ENCODE peak calls at places on chromosomes 1 and 21, in four cellular contexts. E is GM10248, M is pancreas, Q is kidney. F is an unnamed sample.

GRCh38 chr1:24052119-24052695 is 59.7 kb downstream of the MYOM3 start:
- DNase-seq in E (no peak), M (no peak), Q (no peak), F (no peak)

GRCh38 chr1:156676820-156677615 is at the start of gene NES:
- DNase-seq in E (no peak), M (peak), Q (peak), F (no peak)

GRCh38 chr1:8137406-8138244 is 111.5 kb upstream of the ERRFI1 start:
- DNase-seq in E (no peak), M (no peak), Q (no peak), F (no peak)

GRCh38 chr1:54547601-54548388 is at the start of gene ACOT11:
- DNase-seq in E (no peak), M (peak), Q (peak), F (no peak)

GRCh38 chr1:162663589-162664030 is 31.3 kb downstream of the DDR2 start:
- DNase-seq in E (no peak), M (no peak), Q (no peak), F (no peak)

GRCh38 chr1:85502171-85502570 is 37.2 kb upstream of the DDAH1 start:
- DNase-seq in E (no peak), M (no peak), Q (no peak), F (no peak)

GRCh38 chr1:148160048-148160395 is 7.9 kb upstream of the NBPF11 start:
- DNase-seq in E (peak), M (peak), Q (no peak), F (no peak)

GRCh38 chr21:43600642-43601397 is 58.5 kb downstream of the HSF2BP start:
- DNase-seq in E (no peak), M (no peak), Q (no peak), F (no peak)

GRCh38 chr1:243944429-243945160 is 94.6 kb upstream of the AKT3 start:
- DNase-seq in E (no peak), M (no peak), Q (no peak), F (no peak)

GRCh38 chr1:243946253-243946652 is 96.2 kb upstream of the AKT3 start:
- DNase-seq in E (no peak), M (no peak), Q (no peak), F (no peak)

GRCh38 chr1:243943671-243944428 is 93.8 kb upstream of the AKT3 start:
- DNase-seq in E (no peak), M (no peak), Q (no peak), F (no peak)

GRCh38 chr1:243945727-243946126 is 95.7 kb upstream of the AKT3 start:
- DNase-seq in E (no peak), M (no peak), Q (no peak), F (no peak)

DNA sequence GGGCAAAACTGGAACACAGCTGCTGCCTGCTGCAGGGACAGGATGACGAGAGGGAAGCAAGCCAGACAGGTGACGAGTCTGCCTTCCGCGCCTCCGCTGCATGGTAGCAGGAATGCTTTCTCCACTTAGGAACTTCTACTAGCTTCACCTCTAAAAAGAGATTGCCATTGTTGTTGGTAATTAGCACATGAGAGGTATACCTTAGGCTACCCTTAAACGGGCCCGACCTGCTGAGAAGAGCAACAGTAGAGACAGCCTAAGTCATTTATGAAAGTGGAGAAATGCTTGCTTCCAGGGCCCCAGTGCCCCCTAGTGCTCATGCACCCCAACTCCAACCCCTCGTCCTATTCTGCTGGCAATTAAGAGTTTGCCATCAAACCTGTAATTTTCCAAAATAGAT is 96.9 kb upstream of the AKT3 start:
- DNase-seq in E (peak), M (no peak), Q (no peak), F (no peak)
- TF ChIP-seq CTCF in E (peak), M (no peak), Q (peak), F (no peak)

DNA sequence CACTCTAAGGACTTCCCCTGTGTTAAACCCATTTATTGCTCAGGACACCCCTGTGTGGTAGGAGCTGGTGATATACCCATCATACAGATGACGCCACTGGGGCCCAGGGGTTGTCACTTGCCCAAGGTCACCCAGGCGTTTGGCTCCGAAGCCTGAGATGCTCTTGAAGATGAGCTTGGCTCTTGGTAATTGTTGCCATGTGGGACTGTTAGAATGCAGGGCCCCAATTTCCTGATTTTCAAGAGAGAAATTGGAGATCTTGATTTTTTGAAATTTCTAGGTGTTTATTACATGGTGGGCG is 181.2 kb downstream of the PTPRU start:
- DNase-seq in E (no peak), M (no peak), Q (no peak), F (no peak)
- TF ChIP-seq CTCF in E (no peak), M (no peak), Q (no peak), F (no peak)

DNA sequence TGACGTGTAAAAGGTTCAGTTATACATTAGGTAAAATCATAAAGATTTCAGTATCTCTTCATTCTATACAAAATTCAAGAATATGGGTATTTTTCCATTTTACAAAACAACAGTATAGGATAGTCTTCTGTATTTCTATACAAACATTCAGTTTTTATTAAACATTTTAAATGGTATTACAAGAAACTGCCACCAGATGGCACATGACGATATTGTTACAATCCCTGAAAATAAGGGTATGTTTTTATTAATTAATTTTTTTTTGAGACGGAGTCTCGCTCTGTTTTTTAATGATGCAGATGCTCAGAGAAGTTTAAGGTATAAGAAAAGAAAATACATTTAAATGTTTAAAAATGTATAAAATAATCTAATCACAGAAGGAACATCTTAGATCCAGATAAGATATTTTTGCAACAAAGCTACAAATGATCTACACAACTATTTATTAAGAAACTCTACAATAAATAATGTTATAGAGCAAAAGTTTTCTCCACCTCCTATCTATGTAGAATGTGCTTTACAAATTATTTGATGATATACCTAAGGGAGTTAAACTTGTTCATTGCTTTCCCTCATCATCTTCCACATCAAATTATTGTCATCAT is 23.5 kb upstream of the RSBN1 start:
- DNase-seq in E (peak), M (no peak), Q (no peak), F (no peak)
- TF ChIP-seq CTCF in E (peak), M (peak), Q (peak), F (peak)

GRCh38 chr1:13926556-13926955 is 226.6 kb downstream of the PRDM2 start:
- DNase-seq in E (no peak), M (no peak), Q (no peak), F (no peak)

GRCh38 chr1:13927736-13928135 is 227.7 kb downstream of the PRDM2 start:
- DNase-seq in E (no peak), M (no peak), Q (no peak), F (no peak)

GRCh38 chr1:13935336-13935735 is 235.3 kb downstream of the PRDM2 start:
- DNase-seq in E (no peak), M (no peak), Q (no peak), F (no peak)

DNA sequence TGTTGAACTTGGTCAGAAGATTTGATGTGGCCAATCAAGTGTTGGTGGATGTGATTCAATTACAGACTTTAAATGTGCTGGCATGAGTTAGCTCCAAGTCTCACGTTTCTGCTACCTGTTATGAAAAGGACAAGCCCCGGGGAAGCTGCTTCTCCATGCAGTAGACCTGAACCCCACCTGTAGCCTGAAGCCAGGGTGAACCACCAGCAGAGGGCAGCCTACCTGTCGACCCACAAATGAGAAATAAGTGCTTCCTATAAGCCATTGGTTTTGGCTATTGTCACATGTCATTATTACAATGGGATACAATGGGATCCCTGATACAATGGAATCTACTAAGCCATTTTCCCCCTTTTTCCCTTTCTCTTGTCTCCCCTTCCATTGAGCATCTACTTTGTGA is 230.2 kb downstream of the PRDM2 start:
- DNase-seq in E (peak), M (no peak), Q (no peak), F (no peak)
- TF ChIP-seq CTCF in E (peak), M (no peak), Q (no peak), F (no peak)